ENCODE peak calls at places on chromosomes 13 and 19, in eight cellular contexts. K, A, N, O, C, I, B and E are unnamed samples. For H3K27me3, the result is how much of the 10 kb centered on the place peaks cover.

GRCh38 chr19:41945135-41945766 is 13.9 kb downstream of the RABAC1 start:
- DNase-seq in K (no peak), A (no peak), N (no peak), O (no peak), C (no peak), I (peak), B (peak), E (no peak)

GRCh38 chr19:23884363-23884762 is 30.3 kb upstream of the ZNF726 start:
- DNase-seq in K (no peak), A (no peak), N (no peak), O (no peak), C (no peak), I (no peak), B (no peak), E (no peak)

GRCh38 chr13:20847298-20847697 is 55.2 kb downstream of the XPO4 start:
- DNase-seq in K (no peak), A (no peak), N (no peak), O (no peak), C (no peak), I (no peak), B (no peak), E (no peak)

GRCh38 chr19:58154287-58154678 is 3.7 kb upstream of the ZNF329 start:
- DNase-seq in K (peak), A (peak), N (peak), O (peak), C (peak), I (peak), B (no peak), E (peak)

GRCh38 chr13:32281083-32281482 is 34.1 kb downstream of the ZAR1L start:
- DNase-seq in K (no peak), A (no peak), N (no peak), O (no peak), C (no peak), I (no peak), B (no peak), E (no peak)

GRCh38 chr19:38718747-38719543 is 25.3 kb downstream of the CAPN12 start:
- DNase-seq in K (no peak), A (no peak), N (no peak), O (no peak), C (peak), I (no peak), B (no peak), E (peak)

GRCh38 chr19:35195822-35196221 is 32.7 kb downstream of the FAM187B start:
- DNase-seq in K (no peak), A (no peak), N (no peak), O (no peak), C (no peak), I (no peak), B (no peak), E (no peak)

GRCh38 chr13:109209526-109209925 is 576.9 kb downstream of the IRS2 start:
- DNase-seq in K (no peak), A (no peak), N (no peak), O (no peak), C (no peak), I (no peak), B (no peak), E (no peak)

GRCh38 chr13:114063545-114064515 is 68.6 kb downstream of the RASA3 start:
- DNase-seq in K (peak), A (no peak), N (peak), O (peak), C (peak), I (peak), B (peak), E (peak)

GRCh38 chr13:65932587-65933239 is 1297.4 kb downstream of the PCDH9 start:
- DNase-seq in K (no peak), A (no peak), N (no peak), O (peak), C (no peak), I (no peak), B (no peak), E (no peak)

GRCh38 chr19:18645035-18645511 is 8.2 kb downstream of the KLHL26 start:
- DNase-seq in K (no peak), A (no peak), N (peak), O (no peak), C (no peak), I (no peak), B (no peak), E (no peak)

GRCh38 chr13:108508263-108508662 is 121.1 kb upstream of the MYO16 start:
- DNase-seq in K (no peak), A (no peak), N (no peak), O (peak), C (no peak), I (no peak), B (no peak), E (no peak)

GRCh38 chr13:113203507-113204377 is 4.7 kb downstream of the PCID2 start:
- DNase-seq in K (no peak), A (no peak), N (no peak), O (no peak), C (no peak), I (no peak), B (no peak), E (peak)

GRCh38 chr19:16118489-16119033 is 6.9 kb downstream of the RAB8A start:
- DNase-seq in K (no peak), A (no peak), N (no peak), O (no peak), C (no peak), I (peak), B (peak), E (no peak)

GRCh38 chr13:60613080-60613479 is 216.1 kb downstream of the TDRD3 start:
- DNase-seq in K (no peak), A (no peak), N (no peak), O (no peak), C (no peak), I (no peak), B (no peak), E (no peak)

GRCh38 chr19:35562336-35562735 is 1.1 kb downstream of the ATP4A start:
- DNase-seq in K (no peak), A (no peak), N (no peak), O (no peak), C (no peak), I (no peak), B (no peak), E (no peak)

GRCh38 chr19:34274284-34274826 is 20.0 kb downstream of the GARRE1 start:
- DNase-seq in K (no peak), A (no peak), N (no peak), O (peak), C (no peak), I (no peak), B (no peak), E (no peak)

GRCh38 chr19:44848036-44848804 is 2.1 kb downstream of the NECTIN2 start:
- DNase-seq in K (peak), A (no peak), N (peak), O (peak), C (peak), I (no peak), B (no peak), E (peak)

GRCh38 chr13:31722684-31723083 is 16.6 kb upstream of the RXFP2 start:
- DNase-seq in K (no peak), A (no peak), N (no peak), O (no peak), C (no peak), I (no peak), B (no peak), E (no peak)

GRCh38 chr13:53848546-53848945 is 819.9 kb downstream of the OLFM4 start:
- DNase-seq in K (no peak), A (no peak), N (no peak), O (no peak), C (no peak), I (no peak), B (no peak), E (no peak)

GRCh38 chr19:50300814-50301606 is 28.2 kb downstream of the KCNC3 start:
- DNase-seq in K (no peak), A (no peak), N (no peak), O (peak), C (no peak), I (no peak), B (no peak), E (no peak)

GRCh38 chr19:45099465-45100201 is 6.7 kb downstream of the PPP1R37 start:
- DNase-seq in K (no peak), A (no peak), N (peak), O (peak), C (peak), I (no peak), B (no peak), E (no peak)

GRCh38 chr13:31749929-31750328 is 10.6 kb downstream of the RXFP2 start:
- DNase-seq in K (no peak), A (no peak), N (no peak), O (peak), C (no peak), I (no peak), B (no peak), E (no peak)

GRCh38 chr13:45206340-45206739 is 5.5 kb upstream of the KCTD4 start:
- DNase-seq in K (no peak), A (no peak), N (no peak), O (peak), C (no peak), I (no peak), B (no peak), E (no peak)

GRCh38 chr13:85509512-85509911 is 289.7 kb downstream of the SLITRK6 start:
- DNase-seq in K (no peak), A (no peak), N (no peak), O (peak), C (no peak), I (no peak), B (no peak), E (no peak)

GRCh38 chr19:38173324-38174041 is 50.5 kb downstream of the DPF1 start:
- DNase-seq in K (no peak), A (no peak), N (peak), O (peak), C (peak), I (no peak), B (no peak), E (no peak)

GRCh38 chr13:52348081-52348480 is 57.9 kb downstream of the THSD1 start:
- DNase-seq in K (no peak), A (no peak), N (no peak), O (peak), C (no peak), I (no peak), B (no peak), E (no peak)

GRCh38 chr19:16940626-16941025 is 51.8 kb downstream of the F2RL3 start:
- DNase-seq in K (no peak), A (peak), N (no peak), O (no peak), C (no peak), I (no peak), B (no peak), E (no peak)

GRCh38 chr13:109481046-109481445 is 305.3 kb downstream of the IRS2 start:
- DNase-seq in K (no peak), A (no peak), N (peak), O (peak), C (no peak), I (no peak), B (no peak), E (no peak)

GRCh38 chr19:4054471-4055208 is 12.1 kb downstream of the ZBTB7A start:
- DNase-seq in K (no peak), A (no peak), N (no peak), O (no peak), C (no peak), I (no peak), B (no peak), E (no peak)

GRCh38 chr19:52923782-52924593 is 760 bp upstream of the ZNF888 start:
- DNase-seq in K (no peak), A (no peak), N (peak), O (no peak), C (peak), I (peak), B (no peak), E (peak)

GRCh38 chr13:110540871-110541525 is 20.5 kb downstream of the RAB20 start:
- DNase-seq in K (no peak), A (no peak), N (no peak), O (no peak), C (peak), I (no peak), B (no peak), E (peak)

GRCh38 chr13:95485518-95486144 is 66.9 kb upstream of the CLDN10 start:
- DNase-seq in K (no peak), A (no peak), N (no peak), O (no peak), C (no peak), I (no peak), B (no peak), E (no peak)

GRCh38 chr13:24292476-24292875 is 16.9 kb upstream of the C1QTNF9 start:
- DNase-seq in K (no peak), A (no peak), N (no peak), O (no peak), C (no peak), I (no peak), B (no peak), E (no peak)
- H3K27me3 ChIP-seq in K (under half), A (under half), N (under half), O (under half), C (under half), I (under half), B (under half), E (under half)

GRCh38 chr13:99496322-99497142 is 4.7 kb upstream of the TM9SF2 start:
- DNase-seq in K (peak), A (no peak), N (peak), O (peak), C (peak), I (peak), B (peak), E (peak)

GRCh38 chr13:99501135-99501951 is at the start of gene TM9SF2:
- DNase-seq in K (peak), A (peak), N (peak), O (peak), C (peak), I (peak), B (peak), E (peak)

GRCh38 chr13:99495478-99496321 is 5.6 kb upstream of the TM9SF2 start:
- DNase-seq in K (no peak), A (no peak), N (no peak), O (no peak), C (no peak), I (no peak), B (no peak), E (no peak)

GRCh38 chr13:99500839-99501134 is 485 bp upstream of the TM9SF2 start:
- DNase-seq in K (no peak), A (no peak), N (no peak), O (no peak), C (no peak), I (no peak), B (no peak), E (no peak)

GRCh38 chr13:99498304-99499161 is 2.7 kb upstream of the TM9SF2 start:
- DNase-seq in K (peak), A (peak), N (peak), O (peak), C (peak), I (peak), B (peak), E (peak)
- TF ChIP-seq POLR2A in K (peak), A (no peak), N (peak), O (no peak), C (no peak), I (peak), B (peak), E (peak)

GRCh38 chr13:97253581-97254293 is 31.6 kb downstream of the MBNL2 start:
- DNase-seq in K (no peak), A (no peak), N (no peak), O (no peak), C (no peak), I (no peak), B (no peak), E (no peak)
- H3K27ac ChIP-seq in K (no peak), A (peak), N (no peak), O (no peak), C (no peak), I (no peak), B (no peak), E (peak)

DNA sequence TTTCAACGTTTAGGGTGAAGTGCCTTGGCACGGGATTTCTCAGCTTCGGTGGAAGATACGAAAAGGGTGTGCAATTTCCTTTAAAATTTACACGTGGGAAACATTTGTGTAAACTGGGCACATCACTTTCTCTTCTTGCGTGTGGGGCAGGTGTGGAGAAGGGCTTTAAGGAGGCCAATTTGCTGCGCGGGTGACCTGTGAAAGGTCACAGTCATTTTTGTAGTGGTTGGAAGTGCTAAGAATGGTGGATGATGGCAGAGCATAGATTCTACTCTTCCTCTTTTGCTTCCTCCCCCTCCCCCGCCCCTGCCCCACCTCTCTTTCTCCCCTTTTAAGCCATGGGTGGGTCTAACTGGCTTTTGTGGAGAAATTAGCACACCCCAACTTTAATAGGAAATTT is 7.2 kb downstream of the SLITRK5 start:
- DNase-seq in K (no peak), A (no peak), N (no peak), O (no peak), C (no peak), I (no peak), B (no peak), E (no peak)
- H3K27me3 ChIP-seq in K (under half), A (under half), N (under half), O (under half), C (under half), I (half or more), B (under half), E (under half)

DNA sequence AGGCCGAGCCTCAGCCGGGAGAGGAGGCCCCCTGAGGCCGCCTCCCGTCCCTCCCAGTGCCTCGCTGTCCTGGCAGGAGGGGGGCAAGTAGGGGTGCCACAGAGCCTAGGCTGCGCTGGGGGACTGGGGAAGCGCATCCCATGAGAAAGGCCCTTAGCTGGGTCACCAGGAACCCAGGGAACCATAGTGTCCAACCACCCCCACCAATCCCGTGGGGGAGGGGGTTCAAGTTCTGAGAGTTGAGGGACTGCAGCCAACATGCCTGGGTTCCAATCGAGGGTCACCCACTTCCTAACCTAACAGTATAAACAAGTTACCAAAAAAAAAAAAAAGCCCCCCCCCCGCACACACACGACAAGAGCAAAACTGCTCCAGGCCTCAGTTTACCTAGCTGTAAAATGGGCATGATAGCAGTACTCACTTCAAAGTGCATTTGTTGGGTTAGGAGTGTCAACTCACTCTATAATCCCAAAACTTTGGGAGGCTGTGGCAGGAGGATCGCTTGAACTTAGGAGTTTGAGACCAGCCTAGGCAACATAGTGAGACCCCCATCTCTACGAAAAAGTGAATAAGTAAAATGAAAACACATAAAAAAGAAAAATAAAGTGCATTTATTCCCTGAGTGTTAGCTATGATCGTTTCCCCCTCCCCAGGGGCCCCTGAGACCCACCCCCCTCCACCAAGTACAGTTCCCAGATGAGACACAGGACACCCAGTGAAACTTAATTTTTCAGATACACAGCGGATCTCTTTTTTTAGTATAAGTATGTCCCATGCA is 28.8 kb upstream of the NANOS3 start:
- DNase-seq in K (no peak), A (no peak), N (no peak), O (no peak), C (no peak), I (no peak), B (no peak), E (no peak)
- TF ChIP-seq POLR2A in K (peak), A (no peak), N (no peak), O (no peak), C (no peak), I (peak), B (no peak), E (no peak)

GRCh38 chr13:40581277-40581579 is 85.2 kb downstream of the FOXO1 start:
- DNase-seq in K (no peak), A (no peak), N (no peak), O (no peak), C (no peak), I (no peak), B (no peak), E (no peak)

GRCh38 chr13:40583738-40584137 is 82.7 kb downstream of the FOXO1 start:
- DNase-seq in K (no peak), A (no peak), N (no peak), O (no peak), C (no peak), I (no peak), B (no peak), E (no peak)

GRCh38 chr13:40580566-40581276 is 85.7 kb downstream of the FOXO1 start:
- DNase-seq in K (no peak), A (no peak), N (no peak), O (no peak), C (peak), I (no peak), B (no peak), E (no peak)

GRCh38 chr13:40579535-40579934 is 86.9 kb downstream of the FOXO1 start:
- DNase-seq in K (no peak), A (no peak), N (no peak), O (no peak), C (no peak), I (no peak), B (no peak), E (no peak)

GRCh38 chr13:40582531-40582930 is 83.9 kb downstream of the FOXO1 start:
- DNase-seq in K (no peak), A (no peak), N (no peak), O (no peak), C (no peak), I (no peak), B (no peak), E (no peak)
- H3K27ac ChIP-seq in K (no peak), A (no peak), N (no peak), O (no peak), C (no peak), I (no peak), B (no peak), E (no peak)

DNA sequence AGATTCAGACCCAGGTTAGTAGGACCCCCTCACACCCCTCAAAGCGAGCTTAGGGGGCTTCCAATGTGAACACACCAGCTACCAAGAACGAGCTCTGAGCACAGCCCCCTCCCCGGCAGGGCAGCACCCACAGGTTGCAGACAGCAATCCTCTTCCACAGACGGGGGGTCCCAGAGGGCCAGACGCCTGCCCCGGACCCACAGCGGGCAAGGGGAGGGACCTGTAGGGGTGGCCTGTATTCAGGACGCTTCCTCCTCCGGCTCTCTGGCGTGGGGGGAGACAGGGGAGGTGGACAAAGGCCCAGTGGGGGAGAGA is 4.8 kb downstream of the TTYH1 start:
- DNase-seq in K (no peak), A (no peak), N (no peak), O (no peak), C (no peak), I (no peak), B (no peak), E (no peak)
- H3K27me3 ChIP-seq in K (under half), A (under half), N (under half), O (under half), C (under half), I (half or more), B (under half), E (half or more)

DNA sequence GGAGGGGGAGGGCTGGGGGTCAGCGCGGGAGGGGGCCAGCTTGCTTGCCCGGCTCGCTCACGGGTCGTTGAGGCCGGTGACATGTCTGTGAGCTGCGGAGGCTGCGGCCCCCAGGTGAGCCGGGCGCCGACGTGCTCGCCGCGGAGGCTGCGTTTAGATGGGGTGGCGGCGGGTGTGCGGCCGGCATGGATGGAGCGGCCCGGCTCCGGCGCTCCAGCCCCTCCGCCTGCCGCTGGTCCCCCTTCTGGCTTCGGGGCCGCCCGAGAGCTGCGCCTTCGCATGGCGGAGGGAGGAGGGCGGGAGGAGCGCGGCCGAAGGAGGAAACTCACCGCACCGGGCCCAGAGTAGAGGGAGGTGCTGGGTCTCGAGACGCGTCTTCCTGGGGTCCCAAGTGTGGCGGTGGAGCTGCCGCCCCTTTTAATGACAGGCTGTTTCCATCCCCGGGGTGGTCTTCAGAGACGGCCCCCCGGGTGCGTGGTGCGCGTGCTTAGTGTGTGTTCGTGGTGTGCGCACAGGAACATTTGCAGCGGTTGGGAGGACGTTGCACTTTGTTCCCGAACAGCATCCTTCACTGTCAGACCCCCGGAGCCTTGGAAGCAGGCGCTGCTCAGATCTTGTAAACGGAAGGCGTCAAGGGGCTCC is at the start of gene AKAP11:
- DNase-seq in K (no peak), A (peak), N (peak), O (peak), C (peak), I (peak), B (peak), E (peak)
- TF ChIP-seq POLR2A in K (peak), A (no peak), N (no peak), O (no peak), C (no peak), I (peak), B (no peak), E (no peak)

GRCh38 chr19:40594251-40594650 is 6.9 kb upstream of the LTBP4 start:
- DNase-seq in K (no peak), A (no peak), N (no peak), O (no peak), C (no peak), I (no peak), B (no peak), E (no peak)
- H3K27ac ChIP-seq in K (no peak), A (no peak), N (no peak), O (no peak), C (no peak), I (no peak), B (no peak), E (no peak)